ENCODE peak calls at places on chromosomes 7 and 10, in five cellular contexts. One of them, this sample, is unnamed.

GRCh38 chr7:142542938-142543337 is 206.3 kb upstream of the PRSS1 start:
- DNase-seq in H1: no peak
- DNase-seq in K562: no peak
- DNase-seq in HepG2: no peak
- DNase-seq in GM12878: no peak
- DNase-seq in this sample: no peak

GRCh38 chr10:3399756-3400155 is 227.2 kb upstream of the PITRM1 start:
- DNase-seq in H1: no peak
- DNase-seq in K562: no peak
- DNase-seq in HepG2: no peak
- DNase-seq in GM12878: no peak
- DNase-seq in this sample: no peak

GRCh38 chr10:121910673-121911420 is 17.0 kb downstream of the ATE1 start:
- DNase-seq in H1: no peak
- DNase-seq in K562: no peak
- DNase-seq in HepG2: no peak
- DNase-seq in GM12878: no peak
- DNase-seq in this sample: no peak

GRCh38 chr7:64320547-64321495 is 7.1 kb downstream of the ZNF736 start:
- DNase-seq in H1: no peak
- DNase-seq in K562: no peak
- DNase-seq in HepG2: no peak
- DNase-seq in GM12878: no peak
- DNase-seq in this sample: no peak

GRCh38 chr7:83149466-83149865 is 13.2 kb downstream of the PCLO start:
- DNase-seq in H1: no peak
- DNase-seq in K562: no peak
- DNase-seq in HepG2: no peak
- DNase-seq in GM12878: no peak
- DNase-seq in this sample: no peak

GRCh38 chr10:29479081-29479917 is 155.5 kb downstream of the SVIL start:
- DNase-seq in H1: no peak
- DNase-seq in K562: no peak
- DNase-seq in HepG2: no peak
- DNase-seq in GM12878: no peak
- DNase-seq in this sample: no peak

GRCh38 chr7:130377178-130377577 is 3.1 kb upstream of the CPA1 start:
- DNase-seq in H1: no peak
- DNase-seq in K562: no peak
- DNase-seq in HepG2: no peak
- DNase-seq in GM12878: no peak
- DNase-seq in this sample: no peak

GRCh38 chr10:132532784-132533560 is 4.6 kb upstream of the INPP5A start:
- DNase-seq in H1: no peak
- DNase-seq in K562: no peak
- DNase-seq in HepG2: no peak
- DNase-seq in GM12878: no peak
- DNase-seq in this sample: peak

GRCh38 chr7:84042110-84042539 is 152.5 kb downstream of the SEMA3A start:
- DNase-seq in H1: no peak
- DNase-seq in K562: no peak
- DNase-seq in HepG2: no peak
- DNase-seq in GM12878: no peak
- DNase-seq in this sample: peak

GRCh38 chr10:116974442-116975005 is 30.5 kb downstream of the SHTN1 start:
- DNase-seq in H1: no peak
- DNase-seq in K562: no peak
- DNase-seq in HepG2: no peak
- DNase-seq in GM12878: no peak
- DNase-seq in this sample: peak
- TF ChIP-seq ATF3 in H1: no peak
- TF ChIP-seq ATF3 in K562: no peak
- TF ChIP-seq ATF3 in HepG2: no peak
- TF ChIP-seq ATF3 in GM12878: no peak
- TF ChIP-seq ATF3 in this sample: no peak

DNA sequence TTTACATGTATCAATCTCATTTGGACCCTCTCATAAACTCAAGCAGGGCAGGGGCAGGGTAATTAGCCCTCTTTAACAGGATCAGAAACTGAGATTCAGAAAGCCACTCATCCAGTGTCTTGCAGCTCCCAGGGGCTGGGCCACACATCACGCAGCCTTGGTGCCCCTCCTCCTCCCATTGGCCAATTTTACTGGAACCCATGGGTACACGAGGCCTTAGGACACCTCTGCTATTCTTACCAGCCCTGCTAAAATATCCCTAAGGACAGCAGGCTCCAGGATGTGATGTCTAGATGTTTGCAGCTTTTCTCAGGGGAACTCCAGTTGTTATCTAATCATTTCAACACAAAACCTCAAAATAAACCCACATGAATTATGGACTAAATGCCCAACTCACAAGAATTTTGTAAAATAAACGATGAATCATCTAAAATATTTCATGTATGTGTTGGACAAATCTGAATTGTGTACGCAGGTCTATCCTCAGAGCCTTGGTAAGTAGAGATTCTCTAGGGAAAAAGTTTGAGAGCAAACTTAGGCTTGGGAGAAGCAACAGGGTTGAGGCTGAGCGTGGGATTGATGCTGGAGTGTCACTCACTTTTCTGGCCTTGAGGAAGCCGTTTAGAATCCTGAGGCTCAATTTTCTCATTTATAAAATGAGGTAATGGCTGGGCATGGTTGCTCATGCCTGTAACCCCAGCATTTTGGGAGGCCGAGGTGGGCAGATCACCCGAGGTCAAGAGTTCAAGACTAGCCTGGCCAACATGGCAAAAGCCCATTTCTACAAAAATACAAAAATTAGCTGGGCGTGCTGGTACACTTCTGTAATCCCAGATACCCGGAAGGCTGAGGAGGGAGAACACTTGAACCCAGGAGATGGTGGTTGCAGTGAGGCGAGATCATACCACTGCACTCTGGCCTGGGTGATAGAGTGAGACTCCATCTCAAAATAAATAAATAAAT is 69.7 kb upstream of the TNS3 start:
- DNase-seq in H1: no peak
- DNase-seq in K562: no peak
- DNase-seq in HepG2: no peak
- DNase-seq in GM12878: no peak
- DNase-seq in this sample: no peak
- H3K9ac ChIP-seq in H1: no peak
- H3K9ac ChIP-seq in K562: no peak
- H3K9ac ChIP-seq in HepG2: no peak
- H3K9ac ChIP-seq in GM12878: no peak
- H3K9ac ChIP-seq in this sample: no peak

GRCh38 chr10:70093335-70093944 is 39.2 kb downstream of the AIFM2 start:
- DNase-seq in H1: no peak
- DNase-seq in K562: no peak
- DNase-seq in HepG2: no peak
- DNase-seq in GM12878: no peak
- DNase-seq in this sample: no peak
- TF ChIP-seq ATF3 in H1: no peak
- TF ChIP-seq ATF3 in K562: no peak
- TF ChIP-seq ATF3 in HepG2: no peak
- TF ChIP-seq ATF3 in GM12878: no peak
- TF ChIP-seq ATF3 in this sample: no peak

GRCh38 chr10:89224697-89225443 is 17.8 kb upstream of the CH25H start:
- DNase-seq in H1: no peak
- DNase-seq in K562: no peak
- DNase-seq in HepG2: no peak
- DNase-seq in GM12878: no peak
- DNase-seq in this sample: no peak
- H3K9ac ChIP-seq in H1: no peak
- H3K9ac ChIP-seq in K562: no peak
- H3K9ac ChIP-seq in HepG2: no peak
- H3K9ac ChIP-seq in GM12878: no peak
- H3K9ac ChIP-seq in this sample: no peak

DNA sequence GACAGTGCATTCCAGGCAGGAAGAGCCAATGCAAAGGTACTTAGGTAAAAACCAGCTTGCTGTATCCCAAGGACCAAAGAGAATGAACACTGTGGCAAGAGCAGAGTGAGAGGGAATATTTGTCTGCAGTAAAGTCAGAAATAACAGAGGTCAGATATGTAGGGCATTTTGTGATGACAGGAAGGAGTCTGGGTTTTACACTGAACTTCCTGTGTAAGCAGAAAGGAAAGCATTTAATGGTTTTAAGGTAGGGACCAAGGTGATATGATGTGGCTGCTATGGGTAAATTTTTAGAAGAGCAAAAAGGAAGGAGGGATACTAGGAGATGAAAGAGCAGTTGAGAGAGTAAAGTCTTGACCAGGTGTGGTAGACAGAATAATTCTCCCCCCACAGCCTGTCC is 10.1 kb downstream of the ABCB1 start:
- DNase-seq in H1: no peak
- DNase-seq in K562: no peak
- DNase-seq in HepG2: no peak
- DNase-seq in GM12878: no peak
- DNase-seq in this sample: no peak
- TF ChIP-seq ATF3 in H1: no peak
- TF ChIP-seq ATF3 in K562: no peak
- TF ChIP-seq ATF3 in HepG2: no peak
- TF ChIP-seq ATF3 in GM12878: no peak
- TF ChIP-seq ATF3 in this sample: no peak

DNA sequence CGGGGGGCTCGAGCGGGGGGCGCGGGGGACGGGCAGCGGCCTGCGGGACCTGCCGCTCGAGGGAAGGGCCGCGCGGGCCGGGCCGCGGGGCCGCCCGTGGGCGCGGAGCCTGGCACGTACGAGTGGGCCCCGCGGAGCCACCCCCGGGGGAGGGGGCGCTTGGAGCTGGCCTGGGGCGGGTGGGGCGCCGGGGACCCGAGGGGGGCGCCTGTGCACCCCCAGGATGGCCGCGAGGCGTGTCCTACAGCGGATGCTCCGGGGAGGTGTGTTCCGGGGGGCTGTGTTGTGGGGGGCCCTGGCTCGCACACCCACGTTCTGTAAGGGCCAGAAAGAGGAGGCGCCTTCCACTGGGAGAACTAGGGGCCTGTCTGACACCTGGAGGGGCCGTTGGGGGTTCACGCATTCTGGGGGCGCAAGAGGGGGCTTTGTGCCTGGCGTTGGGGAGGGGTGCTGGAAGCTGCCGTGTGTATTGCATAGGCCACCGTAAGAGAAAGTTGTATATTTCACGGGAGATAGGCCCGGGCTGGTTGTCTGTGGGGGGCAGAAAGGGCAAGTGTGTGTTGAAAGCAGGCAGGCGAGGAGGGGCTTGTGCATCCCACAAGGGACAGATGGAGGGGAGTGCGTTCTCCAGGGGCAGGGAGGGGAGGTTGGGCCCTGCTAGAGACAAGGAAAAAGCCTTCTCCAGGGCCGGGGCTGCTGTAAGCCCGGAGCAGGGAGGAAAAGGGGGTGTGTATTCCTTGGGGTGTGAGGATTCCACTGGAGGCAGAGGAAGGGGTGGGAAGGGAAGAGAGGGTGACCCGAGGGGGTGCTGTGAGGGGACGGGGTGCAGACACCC is 689 bp downstream of the VPS37D start:
- DNase-seq in H1: no peak
- DNase-seq in K562: peak
- DNase-seq in HepG2: no peak
- DNase-seq in GM12878: no peak
- DNase-seq in this sample: no peak
- H3K9ac ChIP-seq in H1: no peak
- H3K9ac ChIP-seq in K562: peak
- H3K9ac ChIP-seq in HepG2: peak
- H3K9ac ChIP-seq in GM12878: no peak
- H3K9ac ChIP-seq in this sample: peak

DNA sequence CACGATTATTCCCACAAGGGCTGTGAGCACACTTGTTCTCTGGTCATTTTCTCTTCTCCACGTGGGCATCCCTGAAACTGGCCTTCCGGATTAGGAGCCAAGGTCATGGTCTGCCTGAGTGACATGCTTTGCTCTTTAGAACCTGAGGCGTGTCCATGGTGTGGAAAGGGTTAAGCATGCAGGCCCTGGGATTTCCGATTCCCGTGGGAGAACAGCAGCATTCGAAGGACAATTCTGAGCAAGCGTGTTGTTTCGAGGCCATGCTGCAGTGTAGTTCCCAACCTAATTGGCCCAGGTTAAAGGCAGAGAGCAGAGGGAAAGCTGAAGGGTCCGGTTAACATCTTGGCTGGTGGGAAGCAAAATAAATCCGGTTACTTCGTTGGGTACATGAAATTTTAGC is 245.9 kb downstream of the SKAP2 start:
- DNase-seq in H1: no peak
- DNase-seq in K562: no peak
- DNase-seq in HepG2: peak
- DNase-seq in GM12878: no peak
- DNase-seq in this sample: no peak
- TF ChIP-seq ATF3 in H1: no peak
- TF ChIP-seq ATF3 in K562: no peak
- TF ChIP-seq ATF3 in HepG2: no peak
- TF ChIP-seq ATF3 in GM12878: no peak
- TF ChIP-seq ATF3 in this sample: no peak

DNA sequence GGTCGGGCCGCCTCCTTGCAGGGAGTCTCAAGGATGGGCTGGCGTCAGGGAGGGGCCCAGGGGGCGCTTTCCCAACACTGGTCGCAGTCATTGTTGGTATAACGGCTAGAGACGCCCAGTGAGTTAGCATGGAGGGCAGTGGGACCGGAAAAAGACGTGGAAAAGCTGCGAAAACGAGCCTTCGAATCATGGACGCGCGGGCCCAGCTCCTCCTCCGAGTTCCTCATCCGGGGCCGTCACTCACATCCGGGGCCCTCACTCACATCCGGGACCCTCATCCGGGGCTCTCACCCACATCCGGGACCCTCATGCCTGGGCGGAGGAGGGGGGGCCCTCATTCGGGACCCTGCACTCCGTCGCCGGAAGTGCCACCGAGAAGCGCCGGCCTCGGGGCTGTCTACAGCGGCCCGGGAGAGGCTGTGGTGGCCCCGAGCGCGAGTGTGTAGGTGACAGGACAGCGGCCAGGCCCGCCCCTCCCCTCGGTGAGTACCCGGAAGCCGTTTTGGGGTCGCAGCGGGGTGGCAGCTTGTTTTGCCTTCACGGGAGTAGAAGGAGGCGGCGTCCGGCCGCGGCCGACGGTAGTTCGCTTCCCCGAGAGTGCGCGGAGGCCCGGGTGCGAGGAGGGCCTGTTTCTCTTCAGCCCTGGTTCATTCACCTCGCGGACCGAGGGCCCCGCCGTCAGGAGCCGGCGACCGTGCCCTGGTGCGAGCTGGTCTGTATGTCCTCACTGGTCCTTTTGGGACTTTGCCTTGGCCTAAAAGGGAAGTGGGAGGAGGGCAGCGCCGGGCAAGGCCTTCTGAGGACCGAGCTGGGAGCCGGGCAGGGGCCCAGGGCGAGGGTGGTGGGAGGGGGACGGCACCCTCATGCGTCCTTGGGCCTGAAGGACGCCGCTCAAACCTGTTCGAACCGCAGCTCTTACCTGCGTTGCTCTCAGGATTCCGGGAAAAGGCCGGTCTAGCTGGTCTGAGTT is at the start of gene ZNF655:
- DNase-seq in H1: peak
- DNase-seq in K562: peak
- DNase-seq in HepG2: peak
- DNase-seq in GM12878: peak
- DNase-seq in this sample: peak
- H3K9ac ChIP-seq in H1: peak
- H3K9ac ChIP-seq in K562: peak
- H3K9ac ChIP-seq in HepG2: peak
- H3K9ac ChIP-seq in GM12878: peak
- H3K9ac ChIP-seq in this sample: peak

This sample was measured in HCT116.